ENCODE peak calls at places on chromosomes 16 and 17, in nine cellular contexts. Y, S, O, F, C, P, V, Z and U are unnamed samples.

GRCh38 chr17:45231481-45232116 is 9.9 kb downstream of the FMNL1 start:
- DNase-seq in Y (peak), S (no peak), O (peak), F (peak), C (no peak), P (no peak), V (no peak), Z (no peak), U (no peak)

GRCh38 chr16:50842013-50842505 is 100.2 kb downstream of the CYLD start:
- DNase-seq in Y (no peak), S (no peak), O (no peak), F (no peak), C (no peak), P (no peak), V (no peak), Z (no peak), U (no peak)

GRCh38 chr17:58403312-58403711 is 14.0 kb downstream of the RNF43 start:
- DNase-seq in Y (no peak), S (no peak), O (no peak), F (no peak), C (no peak), P (no peak), V (no peak), Z (no peak), U (no peak)

GRCh38 chr16:16136588-16136987 is 86.7 kb downstream of the ABCC6 start:
- DNase-seq in Y (no peak), S (no peak), O (no peak), F (no peak), C (no peak), P (no peak), V (no peak), Z (no peak), U (no peak)

GRCh38 chr16:49704586-49705155 is 151.2 kb downstream of the ZNF423 start:
- DNase-seq in Y (no peak), S (no peak), O (no peak), F (no peak), C (no peak), P (no peak), V (no peak), Z (no peak), U (peak)

GRCh38 chr17:21201302-21201602 is 12.7 kb downstream of the TMEM11 start:
- DNase-seq in Y (no peak), S (no peak), O (no peak), F (no peak), C (no peak), P (no peak), V (peak), Z (no peak), U (peak)

GRCh38 chr17:17849863-17850373 is 13.1 kb upstream of the SREBF1 start:
- DNase-seq in Y (peak), S (no peak), O (no peak), F (no peak), C (peak), P (no peak), V (peak), Z (peak), U (no peak)

GRCh38 chr16:89033304-89033703 is 56.3 kb upstream of the CBFA2T3 start:
- DNase-seq in Y (no peak), S (no peak), O (no peak), F (no peak), C (no peak), P (no peak), V (no peak), Z (no peak), U (no peak)

GRCh38 chr17:63293310-63293709 is 152.8 kb downstream of the CYB561 start:
- DNase-seq in Y (no peak), S (peak), O (no peak), F (no peak), C (no peak), P (no peak), V (peak), Z (no peak), U (no peak)

GRCh38 chr16:14401839-14402115 is 228.3 kb downstream of the PARN start:
- DNase-seq in Y (no peak), S (no peak), O (no peak), F (no peak), C (peak), P (no peak), V (no peak), Z (peak), U (no peak)

GRCh38 chr17:39461911-39462641 is 790 bp downstream of the CDK12 start:
- DNase-seq in Y (peak), S (no peak), O (no peak), F (no peak), C (peak), P (no peak), V (peak), Z (peak), U (no peak)

GRCh38 chr16:70345840-70346239 is 863 bp upstream of the DDX19A start:
- DNase-seq in Y (no peak), S (no peak), O (no peak), F (no peak), C (no peak), P (no peak), V (no peak), Z (no peak), U (no peak)

GRCh38 chr17:38897176-38897575 is 27.3 kb downstream of the LASP1 start:
- DNase-seq in Y (no peak), S (no peak), O (peak), F (no peak), C (peak), P (no peak), V (no peak), Z (peak), U (no peak)

GRCh38 chr17:17723354-17724261 is 42.4 kb downstream of the RAI1 start:
- DNase-seq in Y (peak), S (no peak), O (no peak), F (no peak), C (no peak), P (no peak), V (peak), Z (peak), U (no peak)

GRCh38 chr17:28871056-28871579 is 16.3 kb downstream of the ERAL1 start:
- DNase-seq in Y (no peak), S (no peak), O (no peak), F (no peak), C (no peak), P (no peak), V (no peak), Z (no peak), U (no peak)